ENCODE peak calls at places on chromosome 17, in nine cellular contexts. One of them, this sample, is unnamed.

GRCh38 chr17:29322363-29322762 is 28.4 kb upstream of the NUFIP2 start:
- DNase-seq in mammary epithelial cell: no peak
- DNase-seq in AG09309: no peak
- DNase-seq in CD8-positive, alpha-beta T cell: no peak
- DNase-seq in left ventricle myocardium inferior: no peak
- DNase-seq in heart right ventricle: no peak
- DNase-seq in upper lobe of right lung: no peak
- DNase-seq in lung: no peak
- DNase-seq in neuronal stem cell: no peak
- DNase-seq in this sample: no peak

GRCh38 chr17:46925185-46925858 is 2.4 kb downstream of the GOSR2 start:
- DNase-seq in mammary epithelial cell: no peak
- DNase-seq in AG09309: no peak
- DNase-seq in CD8-positive, alpha-beta T cell: no peak
- DNase-seq in left ventricle myocardium inferior: no peak
- DNase-seq in heart right ventricle: no peak
- DNase-seq in upper lobe of right lung: no peak
- DNase-seq in lung: no peak
- DNase-seq in neuronal stem cell: no peak
- DNase-seq in this sample: no peak

GRCh38 chr17:48025904-48026502 is 11.6 kb downstream of the COPZ2 start:
- DNase-seq in mammary epithelial cell: peak; percentile 77
- DNase-seq in AG09309: no peak
- DNase-seq in CD8-positive, alpha-beta T cell: no peak
- DNase-seq in left ventricle myocardium inferior: no peak
- DNase-seq in heart right ventricle: peak; percentile 30
- DNase-seq in upper lobe of right lung: no peak
- DNase-seq in lung: no peak
- DNase-seq in neuronal stem cell: no peak
- DNase-seq in this sample: no peak

GRCh38 chr17:29099527-29099926 is 56.6 kb downstream of the PIPOX start:
- DNase-seq in mammary epithelial cell: no peak
- DNase-seq in AG09309: no peak
- DNase-seq in CD8-positive, alpha-beta T cell: no peak
- DNase-seq in left ventricle myocardium inferior: no peak
- DNase-seq in heart right ventricle: no peak
- DNase-seq in upper lobe of right lung: no peak
- DNase-seq in lung: no peak
- DNase-seq in neuronal stem cell: no peak
- DNase-seq in this sample: no peak

GRCh38 chr17:2053380-2054261 is 1.3 kb upstream of the HIC1 start:
- DNase-seq in mammary epithelial cell: peak; percentile 41
- DNase-seq in AG09309: no peak
- DNase-seq in CD8-positive, alpha-beta T cell: peak; percentile 81
- DNase-seq in left ventricle myocardium inferior: peak; percentile 78
- DNase-seq in heart right ventricle: peak; percentile 76
- DNase-seq in upper lobe of right lung: peak; percentile 84
- DNase-seq in lung: no peak
- DNase-seq in neuronal stem cell: no peak
- DNase-seq in this sample: peak; percentile 76

GRCh38 chr17:39393732-39394131 is 7.7 kb downstream of the FBXL20 start:
- DNase-seq in mammary epithelial cell: no peak
- DNase-seq in AG09309: no peak
- DNase-seq in CD8-positive, alpha-beta T cell: no peak
- DNase-seq in left ventricle myocardium inferior: no peak
- DNase-seq in heart right ventricle: no peak
- DNase-seq in upper lobe of right lung: no peak
- DNase-seq in lung: no peak
- DNase-seq in neuronal stem cell: no peak
- DNase-seq in this sample: no peak

GRCh38 chr17:60174035-60174434 is 24.3 kb downstream of the CA4 start:
- DNase-seq in mammary epithelial cell: no peak
- DNase-seq in AG09309: no peak
- DNase-seq in CD8-positive, alpha-beta T cell: no peak
- DNase-seq in left ventricle myocardium inferior: no peak
- DNase-seq in heart right ventricle: no peak
- DNase-seq in upper lobe of right lung: no peak
- DNase-seq in lung: no peak
- DNase-seq in neuronal stem cell: no peak
- DNase-seq in this sample: no peak

GRCh38 chr17:39926588-39927100 is 757 bp downstream of the ORMDL3 start:
- DNase-seq in mammary epithelial cell: peak; percentile 44
- DNase-seq in AG09309: no peak
- DNase-seq in CD8-positive, alpha-beta T cell: peak; percentile 44
- DNase-seq in left ventricle myocardium inferior: peak; percentile 33
- DNase-seq in heart right ventricle: peak; percentile 41
- DNase-seq in upper lobe of right lung: peak; percentile 81
- DNase-seq in lung: peak; percentile 65
- DNase-seq in neuronal stem cell: peak; percentile 26
- DNase-seq in this sample: peak; percentile 91

GRCh38 chr17:64226132-64226531 is 36.9 kb downstream of the TEX2 start:
- DNase-seq in mammary epithelial cell: no peak
- DNase-seq in AG09309: no peak
- DNase-seq in CD8-positive, alpha-beta T cell: no peak
- DNase-seq in left ventricle myocardium inferior: no peak
- DNase-seq in heart right ventricle: no peak
- DNase-seq in upper lobe of right lung: no peak
- DNase-seq in lung: no peak
- DNase-seq in neuronal stem cell: no peak
- DNase-seq in this sample: no peak

GRCh38 chr17:43665387-43666101 is 3.8 kb upstream of the MEOX1 start:
- DNase-seq in mammary epithelial cell: no peak
- DNase-seq in AG09309: no peak
- DNase-seq in CD8-positive, alpha-beta T cell: no peak
- DNase-seq in left ventricle myocardium inferior: peak; percentile 73
- DNase-seq in heart right ventricle: peak; percentile 82
- DNase-seq in upper lobe of right lung: no peak
- DNase-seq in lung: no peak
- DNase-seq in neuronal stem cell: no peak
- DNase-seq in this sample: no peak

GRCh38 chr17:58837699-58838098 is 82.0 kb downstream of the PPM1E start:
- DNase-seq in mammary epithelial cell: no peak
- DNase-seq in AG09309: no peak
- DNase-seq in CD8-positive, alpha-beta T cell: no peak
- DNase-seq in left ventricle myocardium inferior: no peak
- DNase-seq in heart right ventricle: no peak
- DNase-seq in upper lobe of right lung: no peak
- DNase-seq in lung: no peak
- DNase-seq in neuronal stem cell: no peak
- DNase-seq in this sample: no peak

GRCh38 chr17:81867123-81867951 is 3.8 kb downstream of the ARHGDIA start:
- DNase-seq in mammary epithelial cell: no peak
- DNase-seq in AG09309: no peak
- DNase-seq in CD8-positive, alpha-beta T cell: peak; percentile 26
- DNase-seq in left ventricle myocardium inferior: no peak
- DNase-seq in heart right ventricle: no peak
- DNase-seq in upper lobe of right lung: no peak
- DNase-seq in lung: no peak
- DNase-seq in neuronal stem cell: no peak
- DNase-seq in this sample: peak; percentile 65
- H3K4me3 ChIP-seq in mammary epithelial cell: no peak overlapping the region
- H3K4me3 ChIP-seq in AG09309: no peak overlapping the region
- H3K4me3 ChIP-seq in CD8-positive, alpha-beta T cell: no peak overlapping the region
- H3K4me3 ChIP-seq in left ventricle myocardium inferior: no peak overlapping the region
- H3K4me3 ChIP-seq in heart right ventricle: no peak overlapping the region
- H3K4me3 ChIP-seq in upper lobe of right lung: no peak overlapping the region
- H3K4me3 ChIP-seq in lung: no peak overlapping the region
- H3K4me3 ChIP-seq in neuronal stem cell: no peak overlapping the region
- H3K4me3 ChIP-seq in this sample: no peak overlapping the region

GRCh38 chr17:511001-511690 is 158.5 kb upstream of the RPH3AL start:
- DNase-seq in mammary epithelial cell: peak; percentile 55
- DNase-seq in AG09309: peak; percentile 51
- DNase-seq in CD8-positive, alpha-beta T cell: no peak
- DNase-seq in left ventricle myocardium inferior: no peak
- DNase-seq in heart right ventricle: no peak
- DNase-seq in upper lobe of right lung: no peak
- DNase-seq in lung: no peak
- DNase-seq in neuronal stem cell: no peak
- DNase-seq in this sample: no peak
- H3K4me3 ChIP-seq in mammary epithelial cell: no peak overlapping the region
- H3K4me3 ChIP-seq in AG09309: peak overlapping the region; percentile 0
- H3K4me3 ChIP-seq in CD8-positive, alpha-beta T cell: no peak overlapping the region
- H3K4me3 ChIP-seq in left ventricle myocardium inferior: no peak overlapping the region
- H3K4me3 ChIP-seq in heart right ventricle: no peak overlapping the region
- H3K4me3 ChIP-seq in upper lobe of right lung: no peak overlapping the region
- H3K4me3 ChIP-seq in lung: no peak overlapping the region
- H3K4me3 ChIP-seq in neuronal stem cell: no peak overlapping the region
- H3K4me3 ChIP-seq in this sample: no peak overlapping the region

GRCh38 chr17:77670125-77670524 is 288.4 kb upstream of the TNRC6C start:
- DNase-seq in mammary epithelial cell: no peak
- DNase-seq in AG09309: no peak
- DNase-seq in CD8-positive, alpha-beta T cell: no peak
- DNase-seq in left ventricle myocardium inferior: no peak
- DNase-seq in heart right ventricle: no peak
- DNase-seq in upper lobe of right lung: no peak
- DNase-seq in lung: no peak
- DNase-seq in neuronal stem cell: no peak
- DNase-seq in this sample: no peak
- H3K4me3 ChIP-seq in mammary epithelial cell: no peak overlapping the region
- H3K4me3 ChIP-seq in AG09309: no peak overlapping the region
- H3K4me3 ChIP-seq in CD8-positive, alpha-beta T cell: no peak overlapping the region
- H3K4me3 ChIP-seq in left ventricle myocardium inferior: no peak overlapping the region
- H3K4me3 ChIP-seq in heart right ventricle: no peak overlapping the region
- H3K4me3 ChIP-seq in upper lobe of right lung: no peak overlapping the region
- H3K4me3 ChIP-seq in lung: no peak overlapping the region
- H3K4me3 ChIP-seq in neuronal stem cell: no peak overlapping the region
- H3K4me3 ChIP-seq in this sample: no peak overlapping the region

DNA sequence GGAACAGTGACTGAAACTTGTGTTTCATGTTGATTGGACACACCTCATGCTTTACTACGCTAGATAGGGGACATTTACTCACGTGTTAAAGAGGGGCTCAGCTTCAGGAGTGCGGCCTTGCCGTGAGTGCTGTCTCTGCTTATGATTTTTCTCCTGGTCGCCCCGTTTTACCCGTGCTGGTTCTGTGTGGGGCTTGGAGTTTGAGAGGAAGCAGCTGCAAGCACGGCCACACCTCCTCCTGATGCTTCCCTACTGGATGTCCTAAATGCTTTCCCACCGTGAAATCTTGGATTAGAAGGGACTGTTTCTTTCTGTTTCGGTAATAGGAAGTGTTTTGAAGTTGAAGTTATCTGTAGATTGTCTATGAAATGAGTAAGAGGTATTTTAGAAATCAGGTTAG is 54.0 kb upstream of the ZNF750 start:
- DNase-seq in mammary epithelial cell: no peak
- DNase-seq in AG09309: no peak
- DNase-seq in CD8-positive, alpha-beta T cell: no peak
- DNase-seq in left ventricle myocardium inferior: no peak
- DNase-seq in heart right ventricle: no peak
- DNase-seq in upper lobe of right lung: no peak
- DNase-seq in lung: no peak
- DNase-seq in neuronal stem cell: no peak
- DNase-seq in this sample: no peak
- H3K4me3 ChIP-seq in mammary epithelial cell: no peak overlapping the region
- H3K4me3 ChIP-seq in AG09309: no peak overlapping the region
- H3K4me3 ChIP-seq in CD8-positive, alpha-beta T cell: no peak overlapping the region
- H3K4me3 ChIP-seq in left ventricle myocardium inferior: no peak overlapping the region
- H3K4me3 ChIP-seq in heart right ventricle: no peak overlapping the region
- H3K4me3 ChIP-seq in upper lobe of right lung: no peak overlapping the region
- H3K4me3 ChIP-seq in lung: no peak overlapping the region
- H3K4me3 ChIP-seq in neuronal stem cell: no peak overlapping the region
- H3K4me3 ChIP-seq in this sample: no peak overlapping the region

GRCh38 chr17:21251611-21252010 is 1.6 kb downstream of the NATD1 start:
- DNase-seq in mammary epithelial cell: no peak
- DNase-seq in AG09309: no peak
- DNase-seq in CD8-positive, alpha-beta T cell: no peak
- DNase-seq in left ventricle myocardium inferior: no peak
- DNase-seq in heart right ventricle: no peak
- DNase-seq in upper lobe of right lung: no peak
- DNase-seq in lung: no peak
- DNase-seq in neuronal stem cell: no peak
- DNase-seq in this sample: no peak
- H3K4me3 ChIP-seq in mammary epithelial cell: no peak overlapping the region
- H3K4me3 ChIP-seq in AG09309: no peak overlapping the region
- H3K4me3 ChIP-seq in CD8-positive, alpha-beta T cell: no peak overlapping the region
- H3K4me3 ChIP-seq in left ventricle myocardium inferior: peak overlapping the region; percentile 81
- H3K4me3 ChIP-seq in heart right ventricle: peak overlapping the region; percentile 64
- H3K4me3 ChIP-seq in upper lobe of right lung: peak overlapping the region; percentile 67
- H3K4me3 ChIP-seq in lung: no peak overlapping the region
- H3K4me3 ChIP-seq in neuronal stem cell: no peak overlapping the region
- H3K4me3 ChIP-seq in this sample: no peak overlapping the region

GRCh38 chr17:75032896-75033294 is 13.9 kb downstream of the ATP5PD start:
- DNase-seq in mammary epithelial cell: no peak
- DNase-seq in AG09309: no peak
- DNase-seq in CD8-positive, alpha-beta T cell: no peak
- DNase-seq in left ventricle myocardium inferior: no peak
- DNase-seq in heart right ventricle: peak; percentile 52
- DNase-seq in upper lobe of right lung: no peak
- DNase-seq in lung: no peak
- DNase-seq in neuronal stem cell: no peak
- DNase-seq in this sample: peak; percentile 41

GRCh38 chr17:75033346-75034235 is 13.2 kb downstream of the ATP5PD start:
- DNase-seq in mammary epithelial cell: peak; percentile 89
- DNase-seq in AG09309: peak; percentile 71
- DNase-seq in CD8-positive, alpha-beta T cell: peak; percentile 89
- DNase-seq in left ventricle myocardium inferior: peak; percentile 90
- DNase-seq in heart right ventricle: peak; percentile 95
- DNase-seq in upper lobe of right lung: peak; percentile 93
- DNase-seq in lung: peak; percentile 94
- DNase-seq in neuronal stem cell: peak; percentile 98
- DNase-seq in this sample: peak; percentile 87

GRCh38 chr17:75036643-75037268 is 10.0 kb downstream of the ATP5PD start:
- DNase-seq in mammary epithelial cell: no peak
- DNase-seq in AG09309: no peak
- DNase-seq in CD8-positive, alpha-beta T cell: peak; percentile 93
- DNase-seq in left ventricle myocardium inferior: peak; percentile 89
- DNase-seq in heart right ventricle: peak; percentile 92
- DNase-seq in upper lobe of right lung: peak; percentile 76
- DNase-seq in lung: peak; percentile 71
- DNase-seq in neuronal stem cell: no peak
- DNase-seq in this sample: peak; percentile 84

GRCh38 chr17:75031972-75032895 is 14.5 kb downstream of the ATP5PD start:
- DNase-seq in mammary epithelial cell: peak; percentile 72
- DNase-seq in AG09309: no peak
- DNase-seq in CD8-positive, alpha-beta T cell: peak; percentile 61
- DNase-seq in left ventricle myocardium inferior: peak; percentile 63
- DNase-seq in heart right ventricle: peak; percentile 84
- DNase-seq in upper lobe of right lung: peak; percentile 74
- DNase-seq in lung: peak; percentile 69
- DNase-seq in neuronal stem cell: no peak
- DNase-seq in this sample: peak; percentile 58

DNA sequence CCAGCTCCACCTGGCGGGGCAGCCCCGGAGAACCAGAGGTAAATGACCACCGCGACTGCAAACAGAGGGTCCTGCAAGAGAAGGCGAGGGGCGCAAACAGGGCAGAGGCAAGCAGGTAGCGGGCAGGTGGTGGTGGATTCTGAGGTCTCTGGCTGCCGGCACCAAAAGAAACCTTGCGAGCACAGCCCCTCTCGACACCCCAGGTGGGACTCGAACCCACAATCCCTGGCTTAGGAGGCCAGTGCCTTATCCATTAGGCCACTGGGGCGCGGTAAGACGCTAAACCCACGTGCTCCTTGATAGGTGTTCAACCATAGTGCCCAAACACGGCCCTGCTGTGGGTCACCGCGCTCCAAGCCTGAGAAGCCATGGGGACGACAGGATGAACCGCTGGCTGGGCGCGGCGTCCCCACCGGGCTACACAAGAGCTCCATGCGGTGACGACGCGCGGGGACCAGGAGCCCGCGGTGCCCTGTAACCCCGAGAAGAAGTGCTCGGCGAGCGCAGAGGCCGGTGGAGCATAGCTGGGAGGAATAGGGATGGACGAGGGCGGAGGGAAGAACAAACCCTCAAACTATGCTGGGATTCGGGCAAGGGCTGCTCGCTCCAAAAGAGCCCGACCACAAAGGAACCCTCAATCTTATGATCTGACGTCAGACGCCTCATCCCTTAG is 12.4 kb downstream of the ATP5PD start:
- DNase-seq in mammary epithelial cell: peak; percentile 91
- DNase-seq in AG09309: no peak
- DNase-seq in CD8-positive, alpha-beta T cell: peak; percentile 80
- DNase-seq in left ventricle myocardium inferior: peak; percentile 83
- DNase-seq in heart right ventricle: peak; percentile 90
- DNase-seq in upper lobe of right lung: peak; percentile 91
- DNase-seq in lung: peak; percentile 87
- DNase-seq in neuronal stem cell: peak; percentile 90
- DNase-seq in this sample: peak; percentile 85
- H3K4me3 ChIP-seq in mammary epithelial cell: peak overlapping the region; percentile 65
- H3K4me3 ChIP-seq in AG09309: peak overlapping the region; percentile 67
- H3K4me3 ChIP-seq in CD8-positive, alpha-beta T cell: peak overlapping the region; percentile 94
- H3K4me3 ChIP-seq in left ventricle myocardium inferior: peak overlapping the region; percentile 82
- H3K4me3 ChIP-seq in heart right ventricle: peak overlapping the region; percentile 62
- H3K4me3 ChIP-seq in upper lobe of right lung: peak overlapping the region; percentile 80
- H3K4me3 ChIP-seq in lung: peak overlapping the region; percentile 49
- H3K4me3 ChIP-seq in neuronal stem cell: peak overlapping the region; percentile 99
- H3K4me3 ChIP-seq in this sample: peak overlapping the region; percentile 71